ENCODE peak calls at places on chromosome 20, in seven cellular contexts. H, T, R, X, W, N and J are unnamed samples.

GRCh38 chr20:16596991-16597390 is 23.7 kb upstream of the KIF16B start:
- DNase-seq in N (no peak), X (no peak), H (no peak), R (no peak), T (no peak), W (no peak), J (no peak)

GRCh38 chr20:12153616-12154015 is 235.9 kb downstream of the BTBD3 start:
- DNase-seq in W (peak), X (no peak), R (no peak), H (no peak), T (no peak), N (no peak), J (no peak)

GRCh38 chr20:38195521-38195920 is 30.5 kb upstream of the TGM2 start:
- DNase-seq in T (no peak), W (no peak), R (no peak), X (no peak), H (no peak), N (no peak), J (peak)

GRCh38 chr20:34190679-34191090 is 50.5 kb upstream of the ASIP start:
- DNase-seq in T (peak), R (peak), H (no peak), X (peak), W (peak), N (no peak), J (no peak)

GRCh38 chr20:37345339-37346231 is at the start of gene SRC:
- DNase-seq in W (peak), X (peak), T (peak), H (no peak), N (peak), R (peak), J (peak)

GRCh38 chr20:51712501-51713212 is 55.5 kb downstream of the ATP9A start:
- DNase-seq in X (peak), N (no peak), W (peak), H (no peak), R (no peak), T (no peak), J (peak)

GRCh38 chr20:11451793-11452291 is 465.9 kb upstream of the BTBD3 start:
- DNase-seq in W (peak), T (no peak), R (peak), X (peak), H (no peak), N (no peak), J (no peak)

GRCh38 chr20:52972965-52973819 is 1.0 kb downstream of the TSHZ2 start:
- DNase-seq in X (peak), W (no peak), R (no peak), N (peak), T (no peak), H (peak), J (peak)

GRCh38 chr20:55069951-55070350 is 594.6 kb downstream of the DOK5 start:
- DNase-seq in R (no peak), N (no peak), W (no peak), T (no peak), X (no peak), H (no peak), J (no peak)

GRCh38 chr20:7347409-7347808 is 579.9 kb downstream of the BMP2 start:
- DNase-seq in R (no peak), N (no peak), W (no peak), H (no peak), T (no peak), X (no peak), J (peak)

GRCh38 chr20:20368414-20369352 is 779 bp downstream of the INSM1 start:
- DNase-seq in X (peak), W (no peak), H (no peak), T (no peak), N (no peak), R (no peak), J (no peak)

GRCh38 chr20:8260837-8261241 is 128.8 kb downstream of the PLCB1 start:
- DNase-seq in N (no peak), X (no peak), H (no peak), R (no peak), W (no peak), T (no peak), J (no peak)

GRCh38 chr20:36499723-36500501 is 41.4 kb upstream of the MYL9 start:
- DNase-seq in R (no peak), N (no peak), W (no peak), X (no peak), T (no peak), H (no peak), J (peak)

GRCh38 chr20:51695574-51696303 is 72.5 kb downstream of the ATP9A start:
- DNase-seq in N (no peak), H (no peak), T (no peak), X (peak), R (no peak), W (peak), J (peak)

DNA sequence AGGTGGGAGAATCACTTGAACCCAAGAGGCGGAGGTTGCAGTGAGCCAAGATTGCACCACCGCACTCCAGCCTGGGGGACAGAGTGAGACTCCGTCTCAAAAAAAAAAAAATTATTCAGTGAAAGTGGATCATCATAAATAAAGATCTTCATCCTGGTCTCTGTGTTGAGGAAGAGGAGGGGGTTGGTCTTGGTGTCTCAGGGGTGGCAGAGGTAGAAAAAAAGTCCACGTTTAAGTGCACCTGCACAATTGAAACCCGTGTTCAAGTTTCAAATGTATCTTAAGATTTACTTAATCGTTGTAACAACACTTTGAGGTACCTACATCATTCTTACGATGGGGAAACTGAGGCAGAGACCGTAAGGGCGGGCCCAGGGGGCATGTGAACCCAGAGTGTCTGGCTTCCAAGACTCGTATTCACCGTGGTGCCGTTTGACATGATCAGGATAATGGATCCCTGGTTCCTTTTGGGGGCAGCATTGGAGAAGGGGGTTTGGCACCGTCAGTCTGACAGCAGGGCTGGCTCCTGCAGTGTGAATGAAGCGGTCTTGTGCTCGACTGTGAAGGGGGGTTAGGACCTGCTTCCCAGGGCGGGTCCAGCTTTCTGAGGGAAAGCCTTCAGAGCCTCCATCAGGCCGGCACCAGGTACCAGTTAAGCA is 32.9 kb upstream of the ID1 start:
- DNase-seq in W (no peak), R (no peak), N (no peak), T (no peak), H (no peak), X (no peak), J (no peak)
- H3K27ac ChIP-seq in W (peak), R (peak), N (peak), T (peak), H (peak), X (peak), J (peak)

GRCh38 chr20:2654384-2654822 is 2.0 kb downstream of the NOP56 start:
- DNase-seq in X (no peak), N (no peak), W (no peak), R (no peak), T (peak), H (no peak), J (no peak)
- H3K4me3 ChIP-seq in X (no peak), N (peak), W (peak), R (peak), T (peak), H (peak), J (peak)

GRCh38 chr20:44123874-44124535 is 63.0 kb downstream of the JPH2 start:
- DNase-seq in R (no peak), T (no peak), N (no peak), X (no peak), W (no peak), H (no peak), J (peak)
- H3K27ac ChIP-seq in R (no peak), T (peak), N (no peak), X (no peak), W (no peak), H (no peak), J (no peak)

DNA sequence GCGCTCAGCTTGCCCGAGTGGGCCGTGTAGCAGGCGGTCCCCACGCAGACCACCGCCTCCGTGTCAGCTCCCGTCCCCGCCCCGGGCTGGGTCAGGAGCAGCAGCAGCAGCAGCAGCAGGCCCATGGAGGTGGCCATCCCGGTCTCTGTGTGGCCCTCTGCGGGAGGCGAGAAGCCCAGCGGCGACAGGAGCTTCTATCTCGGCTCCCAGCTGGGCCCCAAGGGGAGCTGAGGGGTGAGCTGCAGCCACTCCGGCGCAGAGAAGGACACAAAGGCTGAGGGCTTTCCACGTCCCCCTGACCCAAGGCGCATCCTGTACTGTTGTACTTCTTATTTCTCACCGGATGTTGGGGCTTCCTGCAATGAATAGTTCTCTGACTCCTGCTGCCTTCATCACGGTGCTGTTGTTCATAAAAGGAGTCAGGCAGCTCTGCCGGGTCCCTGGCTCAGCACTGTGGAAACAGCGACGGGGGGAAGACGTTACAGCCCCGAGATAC is at the start of gene CD93:
- DNase-seq in H (no peak), N (peak), T (peak), R (no peak), W (peak), X (no peak), J (no peak)
- H3K4me3 ChIP-seq in H (no peak), N (no peak), T (peak), R (no peak), W (no peak), X (no peak), J (no peak)